ENCODE peak calls at places on chromosomes 1 and 21, in seven cellular contexts. S is RWPE1, R is progenitor cell of endocrine pancreas, Z is MM.1S, N is heart left ventricle, E is WERI-Rb-1, A is astrocyte of the spinal cord. F is an unnamed sample.

GRCh38 chr1:109796484-109797305 is 33.0 kb upstream of the EPS8L3 start:
- DNase-seq in S (no peak), R (no peak), Z (no peak), N (no peak), E (no peak), A (peak), F (no peak)

GRCh38 chr1:238991730-238992490 is 394.5 kb upstream of the CHRM3 start:
- DNase-seq in S (no peak), R (no peak), Z (no peak), N (no peak), E (no peak), A (peak), F (no peak)

GRCh38 chr1:103461171-103462105 is 64.1 kb upstream of the RNPC3 start:
- DNase-seq in S (peak), R (no peak), Z (peak), N (no peak), E (no peak), A (peak), F (no peak)

GRCh38 chr1:213231795-213232231 is 180.8 kb downstream of the RPS6KC1 start:
- DNase-seq in S (no peak), R (no peak), Z (no peak), N (no peak), E (no peak), A (peak), F (no peak)

GRCh38 chr1:234887026-234887910 is 241.4 kb downstream of the TOMM20 start:
- DNase-seq in S (no peak), R (no peak), Z (no peak), N (no peak), E (peak), A (no peak), F (no peak)

GRCh38 chr1:41504126-41505035 is 19.9 kb upstream of the EDN2 start:
- DNase-seq in S (peak), R (no peak), Z (peak), N (no peak), E (peak), A (peak), F (no peak)

GRCh38 chr1:37323486-37324377 is 150.6 kb upstream of the ZC3H12A start:
- DNase-seq in S (peak), R (no peak), Z (peak), N (no peak), E (peak), A (peak), F (no peak)

GRCh38 chr1:9322845-9323244 is 30.2 kb downstream of the SPSB1 start:
- DNase-seq in S (no peak), R (no peak), Z (no peak), N (peak), E (no peak), A (no peak), F (no peak)

GRCh38 chr1:47732489-47732888 is 264.7 kb downstream of the TRABD2B start:
- DNase-seq in S (no peak), R (no peak), Z (no peak), N (no peak), E (no peak), A (no peak), F (no peak)

GRCh38 chr1:30518186-30518585 is 205.2 kb downstream of the MATN1 start:
- DNase-seq in S (no peak), R (peak), Z (no peak), N (no peak), E (no peak), A (no peak), F (peak)

GRCh38 chr1:62439652-62440371 is 3.0 kb downstream of the USP1 start:
- DNase-seq in S (no peak), R (no peak), Z (no peak), N (no peak), E (no peak), A (no peak), F (no peak)

GRCh38 chr1:33181906-33182305 is at the start of gene TRIM62:
- DNase-seq in S (peak), R (peak), Z (peak), N (peak), E (peak), A (peak), F (peak)

GRCh38 chr1:172145231-172145651 is 275.2 kb upstream of the C1orf105 start:
- DNase-seq in S (no peak), R (no peak), Z (no peak), N (no peak), E (no peak), A (peak), F (no peak)

GRCh38 chr1:17586172-17586963 is 46.9 kb downstream of the ARHGEF10L start:
- DNase-seq in S (peak), R (no peak), Z (no peak), N (no peak), E (no peak), A (peak), F (no peak)

GRCh38 chr1:247440001-247440620 is 17.8 kb downstream of the OR2B11 start:
- DNase-seq in S (no peak), R (no peak), Z (peak), N (no peak), E (no peak), A (no peak), F (no peak)

GRCh38 chr1:6053206-6053546 is 7.5 kb downstream of the KCNAB2 start:
- DNase-seq in S (no peak), R (no peak), Z (no peak), N (no peak), E (no peak), A (no peak), F (no peak)

GRCh38 chr1:88194542-88194941 is 489.5 kb upstream of the PKN2 start:
- DNase-seq in S (no peak), R (no peak), Z (no peak), N (no peak), E (no peak), A (no peak), F (no peak)

GRCh38 chr1:206684478-206685255 is at the start of gene MAPKAPK2:
- DNase-seq in S (peak), R (peak), Z (peak), N (peak), E (peak), A (peak), F (peak)

GRCh38 chr1:65584399-65584798 is 163.9 kb downstream of the LEPR start:
- DNase-seq in S (no peak), R (no peak), Z (no peak), N (no peak), E (no peak), A (no peak), F (no peak)

GRCh38 chr1:4178501-4178900 is 278.4 kb upstream of the C1orf174 start:
- DNase-seq in S (no peak), R (no peak), Z (no peak), N (no peak), E (no peak), A (no peak), F (peak)

GRCh38 chr1:218917646-218918045 is 256.0 kb upstream of the LYPLAL1 start:
- DNase-seq in S (no peak), R (no peak), Z (no peak), N (no peak), E (no peak), A (no peak), F (no peak)

DNA sequence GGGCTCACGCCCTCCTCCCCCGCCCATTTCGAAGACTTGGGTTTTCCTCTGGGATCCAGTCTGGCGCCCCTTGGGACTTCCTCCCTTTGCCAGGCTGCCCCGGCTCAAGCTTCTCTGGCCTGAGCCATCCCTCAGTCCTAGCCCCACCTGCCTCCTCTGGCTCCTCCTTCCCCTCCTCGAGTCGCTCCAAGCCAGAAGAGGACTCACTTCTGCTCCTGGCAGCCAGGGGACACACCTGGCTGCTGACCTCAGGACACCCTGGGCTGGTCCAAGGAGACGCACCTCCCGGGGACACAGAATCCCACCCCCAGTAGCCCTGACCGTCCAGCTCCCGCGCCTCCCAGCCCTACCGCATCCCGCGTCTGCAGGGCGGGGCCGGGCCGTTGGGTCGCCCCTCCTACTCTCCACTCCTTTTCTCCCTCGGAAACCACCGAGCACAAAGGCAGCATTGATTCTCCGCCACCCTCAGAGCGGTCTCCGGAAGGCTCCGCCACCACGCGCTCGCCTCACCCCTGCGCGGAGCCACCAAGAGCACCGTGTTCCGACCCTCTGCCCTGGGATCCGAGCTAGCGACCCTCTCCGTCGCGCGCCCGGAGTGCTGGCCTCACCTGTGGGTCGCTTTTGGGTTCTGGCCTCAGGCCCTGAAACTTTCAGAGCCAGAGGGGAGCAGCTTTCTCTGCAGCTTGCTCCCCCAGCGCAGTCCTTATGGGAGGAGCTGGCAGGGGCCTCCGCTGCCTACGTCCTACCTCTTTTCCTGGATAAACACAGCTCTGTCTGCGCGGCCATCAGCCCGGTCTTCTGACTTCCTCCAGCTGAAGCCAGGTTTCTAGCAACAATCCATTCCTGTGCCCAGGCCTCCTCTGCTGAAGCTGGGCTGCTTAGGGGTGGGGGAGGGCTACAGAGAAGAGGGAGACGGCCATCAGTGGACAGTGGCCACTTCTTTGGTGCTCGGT is at the start of gene C2CD4D:
- DNase-seq in S (peak), R (peak), Z (peak), N (no peak), E (no peak), A (no peak), F (no peak)
- TF ChIP-seq CTCF in S (no peak), R (no peak), Z (peak), N (no peak), E (peak), A (no peak), F (no peak)

GRCh38 chr1:156054500-156055342 is at the start of gene LAMTOR2:
- DNase-seq in S (peak), R (peak), Z (peak), N (peak), E (peak), A (peak), F (peak)
- TF ChIP-seq CTCF in S (no peak), R (no peak), Z (no peak), N (no peak), E (peak), A (no peak), F (no peak)

GRCh38 chr1:54407201-54407956 is 1.2 kb upstream of the SSBP3 start:
- DNase-seq in S (peak), R (peak), Z (peak), N (no peak), E (peak), A (peak), F (no peak)

GRCh38 chr1:54404939-54405880 is 984 bp downstream of the SSBP3 start:
- DNase-seq in S (no peak), R (no peak), Z (no peak), N (peak), E (peak), A (no peak), F (no peak)

GRCh38 chr1:54407957-54408700 is 1.9 kb upstream of the SSBP3 start:
- DNase-seq in S (peak), R (no peak), Z (peak), N (no peak), E (no peak), A (peak), F (no peak)

GRCh38 chr1:54405894-54406293 is 300 bp downstream of the SSBP3 start:
- DNase-seq in S (no peak), R (no peak), Z (no peak), N (peak), E (no peak), A (no peak), F (no peak)

DNA sequence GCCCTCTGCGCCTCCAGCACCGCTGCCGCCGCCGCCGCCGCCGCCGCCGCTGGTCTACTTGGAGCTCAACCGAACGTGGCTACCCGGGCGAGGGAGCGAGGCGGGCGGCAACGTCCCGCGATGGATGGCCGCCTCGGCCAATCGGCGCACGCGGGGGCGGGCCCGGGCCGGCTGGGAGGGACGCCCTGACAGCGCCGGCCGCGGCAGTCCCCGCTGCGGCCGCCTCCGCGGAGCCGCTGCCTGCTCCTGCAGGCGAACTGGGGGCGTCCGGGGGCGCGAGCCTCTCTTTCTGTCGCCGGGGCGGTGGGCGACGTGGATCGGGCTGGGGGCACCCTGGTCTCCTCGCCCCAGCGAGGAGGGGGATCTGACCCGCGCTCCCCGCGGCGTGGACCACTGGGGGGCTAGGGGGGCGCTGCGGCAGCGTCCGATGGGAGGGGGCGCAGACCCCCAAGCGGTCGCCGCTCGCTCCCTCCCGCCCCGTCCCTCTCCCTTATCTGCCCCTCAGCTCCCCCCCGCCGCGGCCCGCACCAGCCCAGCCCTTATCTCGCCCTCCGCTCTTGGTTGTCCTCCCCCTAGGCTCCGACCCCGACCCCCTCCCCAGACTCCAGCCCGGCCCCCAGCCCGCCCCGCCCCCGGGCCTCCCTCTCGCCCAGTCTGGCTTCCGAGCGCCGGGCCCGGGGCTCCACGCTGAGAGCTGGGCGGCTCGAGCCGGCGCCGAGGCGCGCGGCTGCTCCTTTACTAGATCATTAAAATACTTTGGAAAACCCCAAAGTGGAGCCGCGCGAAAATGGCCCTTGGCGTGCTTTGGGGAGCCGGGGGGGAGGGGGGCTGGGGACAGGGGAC is at the start of gene SSBP3:
- DNase-seq in S (peak), R (peak), Z (peak), N (peak), E (peak), A (peak), F (peak)
- TF ChIP-seq CTCF in S (no peak), R (peak), Z (peak), N (no peak), E (no peak), A (no peak), F (peak)

GRCh38 chr21:19322360-19322759 is 918.8 kb upstream of the TMPRSS15 start:
- DNase-seq in S (no peak), R (no peak), Z (no peak), N (no peak), E (no peak), A (peak), F (no peak)
- TF ChIP-seq CTCF in S (peak), R (peak), Z (peak), N (no peak), E (no peak), A (peak), F (peak)

GRCh38 chr1:215076312-215076711 is 6.2 kb upstream of the KCNK2 start:
- DNase-seq in S (peak), R (no peak), Z (peak), N (no peak), E (peak), A (peak), F (no peak)
- TF ChIP-seq CTCF in S (no peak), R (peak), Z (peak), N (no peak), E (peak), A (peak), F (peak)

GRCh38 chr1:27599605-27600499 is 4.1 kb downstream of the AHDC1 start:
- DNase-seq in S (peak), R (no peak), Z (no peak), N (peak), E (no peak), A (no peak), F (no peak)
- TF ChIP-seq CTCF in S (no peak), R (peak), Z (no peak), N (no peak), E (peak), A (no peak), F (no peak)

F was measured in osteocyte.